ENCODE peak calls at places on chromosomes 6 and 20, in four cellular contexts. C is tibial nerve, X is dorsolateral prefrontal cortex, R is upper lobe of right lung. B is an unnamed sample.

GRCh38 chr6:45661667-45662066 is 283.9 kb upstream of the SUPT3H start:
- DNase-seq in X (no peak), C (no peak), R (no peak), B (no peak)

GRCh38 chr6:22788038-22788437 is 218.7 kb downstream of the HDGFL1 start:
- DNase-seq in R (no peak), C (no peak), X (no peak), B (no peak)

GRCh38 chr6:112660626-112661025 is 313.5 kb downstream of the RFPL4B start:
- DNase-seq in X (no peak), R (no peak), C (no peak), B (no peak)

GRCh38 chr6:69164564-69165252 is 529.6 kb downstream of the ADGRB3 start:
- DNase-seq in R (no peak), X (no peak), C (no peak), B (no peak)

GRCh38 chr6:136754820-136755219 is 37.5 kb downstream of the MAP3K5 start:
- DNase-seq in R (no peak), C (no peak), X (no peak), B (no peak)

GRCh38 chr6:52603000-52603795 is 26.3 kb upstream of the TRAM2 start:
- DNase-seq in C (no peak), R (no peak), X (no peak), B (no peak)

GRCh38 chr20:33229843-33230242 is 6.0 kb upstream of the BPIFA1 start:
- DNase-seq in R (no peak), C (no peak), X (no peak), B (no peak)

GRCh38 chr6:71238351-71238750 is 50.3 kb upstream of the OGFRL1 start:
- DNase-seq in X (no peak), C (no peak), R (no peak), B (no peak)

GRCh38 chr6:140871911-140872310 is 1260.8 kb upstream of the GJE1 start:
- DNase-seq in R (no peak), X (no peak), C (no peak), B (no peak)

GRCh38 chr20:21361266-21361665 is 36.1 kb downstream of the NKX2-4 start:
- DNase-seq in R (no peak), C (no peak), X (no peak), B (no peak)

GRCh38 chr6:53795702-53796450 is 1.1 kb downstream of the LRRC1 start:
- DNase-seq in C (no peak), X (peak), R (peak), B (no peak)

GRCh38 chr20:57335392-57335791 is 5.8 kb downstream of the SPO11 start:
- DNase-seq in C (no peak), R (no peak), X (no peak), B (no peak)

GRCh38 chr6:32213649-32214048 is 10.2 kb downstream of the NOTCH4 start:
- DNase-seq in C (no peak), R (no peak), X (no peak), B (no peak)

GRCh38 chr6:143128346-143129015 is 67.8 kb downstream of the AIG1 start:
- DNase-seq in X (no peak), C (no peak), R (no peak), B (no peak)
- H3K27ac ChIP-seq in X (no peak), C (no peak), R (no peak), B (no peak)

DNA sequence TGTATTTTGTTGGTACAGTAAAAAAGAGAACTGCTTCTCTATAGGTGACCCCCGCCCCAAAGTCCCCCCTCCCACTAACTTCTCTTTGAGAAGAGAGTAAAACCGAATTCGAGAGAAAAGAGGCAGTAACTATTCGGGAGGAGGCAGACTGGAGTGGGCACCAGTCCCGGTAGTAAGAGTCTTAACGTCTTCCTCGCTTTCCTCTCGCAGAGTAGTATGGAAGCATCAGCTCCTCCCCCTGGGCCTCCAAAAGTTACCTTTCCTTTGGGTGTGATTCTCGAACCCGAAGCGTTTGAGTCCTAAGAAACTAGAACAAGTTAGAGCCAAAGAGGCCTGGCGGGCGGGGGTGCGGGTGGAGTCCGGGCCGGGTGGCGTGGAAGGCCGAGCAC is 425 bp upstream of the DSE start:
- DNase-seq in R (no peak), X (no peak), C (no peak), B (no peak)
- H3K27ac ChIP-seq in R (peak), X (peak), C (peak), B (peak)

DNA sequence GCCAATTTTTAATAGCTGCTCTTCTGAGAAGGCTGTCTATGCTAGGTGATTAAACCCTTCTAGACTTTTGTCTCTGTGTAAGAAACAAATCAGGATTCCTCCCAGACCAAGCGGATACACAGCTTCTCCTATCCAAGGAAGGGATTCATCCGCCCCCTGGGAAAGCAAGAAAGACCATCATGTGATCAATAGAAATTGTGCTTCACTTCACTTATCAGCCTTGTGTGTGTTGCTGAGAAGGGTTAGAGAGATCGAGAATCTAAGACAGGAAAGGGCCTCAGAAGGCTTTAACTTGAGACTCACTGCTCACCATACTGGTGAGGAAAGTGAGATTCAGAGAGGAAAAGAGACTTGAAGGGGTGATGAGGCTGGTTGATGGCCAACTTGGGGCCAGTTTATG is 1.5 kb downstream of the ABCC10 start:
- DNase-seq in C (no peak), X (no peak), R (no peak), B (no peak)
- H3K27ac ChIP-seq in C (peak), X (no peak), R (no peak), B (no peak)

DNA sequence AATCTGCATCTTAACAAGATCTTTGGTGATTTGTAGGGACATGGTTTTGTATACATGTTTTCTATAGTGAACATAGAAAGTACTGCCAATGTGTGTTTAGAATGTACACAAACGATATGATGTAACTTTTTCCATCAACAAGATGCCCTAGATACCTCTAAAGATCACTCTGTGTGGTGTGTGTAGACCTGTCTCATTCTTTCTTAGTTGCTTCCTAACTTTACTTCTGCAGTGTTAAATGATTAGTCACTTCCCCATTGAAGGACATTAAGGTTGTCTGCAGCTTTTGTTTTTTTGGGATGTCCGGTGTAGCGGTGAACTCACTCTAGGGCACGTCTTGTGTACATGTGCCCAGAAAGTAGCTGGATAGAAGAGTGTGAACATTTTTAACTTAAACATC is 35.9 kb downstream of the CDYL start:
- DNase-seq in C (no peak), R (no peak), X (no peak), B (no peak)
- H3K27ac ChIP-seq in C (no peak), R (no peak), X (no peak), B (no peak)

GRCh38 chr20:11716239-11716944 is 201.3 kb upstream of the BTBD3 start:
- DNase-seq in R (no peak), X (no peak), C (no peak), B (no peak)
- H3K27ac ChIP-seq in R (no peak), X (peak), C (no peak), B (no peak)

GRCh38 chr6:17728551-17729222 is 22.0 kb upstream of the NUP153 start:
- DNase-seq in R (no peak), C (no peak), X (no peak), B (no peak)
- H3K27ac ChIP-seq in R (no peak), C (no peak), X (no peak), B (no peak)

GRCh38 chr6:3162565-3163247 is 5.4 kb upstream of the TUBB2A start:
- DNase-seq in R (peak), C (peak), X (peak), B (peak)

GRCh38 chr6:3157151-3157933 is at the start of gene TUBB2A:
- DNase-seq in X (peak), C (peak), R (peak), B (peak)

GRCh38 chr6:3162067-3162497 is 4.7 kb upstream of the TUBB2A start:
- DNase-seq in C (no peak), X (no peak), R (no peak), B (no peak)

GRCh38 chr6:3163248-3163594 is 5.9 kb upstream of the TUBB2A start:
- DNase-seq in C (no peak), X (no peak), R (no peak), B (no peak)

DNA sequence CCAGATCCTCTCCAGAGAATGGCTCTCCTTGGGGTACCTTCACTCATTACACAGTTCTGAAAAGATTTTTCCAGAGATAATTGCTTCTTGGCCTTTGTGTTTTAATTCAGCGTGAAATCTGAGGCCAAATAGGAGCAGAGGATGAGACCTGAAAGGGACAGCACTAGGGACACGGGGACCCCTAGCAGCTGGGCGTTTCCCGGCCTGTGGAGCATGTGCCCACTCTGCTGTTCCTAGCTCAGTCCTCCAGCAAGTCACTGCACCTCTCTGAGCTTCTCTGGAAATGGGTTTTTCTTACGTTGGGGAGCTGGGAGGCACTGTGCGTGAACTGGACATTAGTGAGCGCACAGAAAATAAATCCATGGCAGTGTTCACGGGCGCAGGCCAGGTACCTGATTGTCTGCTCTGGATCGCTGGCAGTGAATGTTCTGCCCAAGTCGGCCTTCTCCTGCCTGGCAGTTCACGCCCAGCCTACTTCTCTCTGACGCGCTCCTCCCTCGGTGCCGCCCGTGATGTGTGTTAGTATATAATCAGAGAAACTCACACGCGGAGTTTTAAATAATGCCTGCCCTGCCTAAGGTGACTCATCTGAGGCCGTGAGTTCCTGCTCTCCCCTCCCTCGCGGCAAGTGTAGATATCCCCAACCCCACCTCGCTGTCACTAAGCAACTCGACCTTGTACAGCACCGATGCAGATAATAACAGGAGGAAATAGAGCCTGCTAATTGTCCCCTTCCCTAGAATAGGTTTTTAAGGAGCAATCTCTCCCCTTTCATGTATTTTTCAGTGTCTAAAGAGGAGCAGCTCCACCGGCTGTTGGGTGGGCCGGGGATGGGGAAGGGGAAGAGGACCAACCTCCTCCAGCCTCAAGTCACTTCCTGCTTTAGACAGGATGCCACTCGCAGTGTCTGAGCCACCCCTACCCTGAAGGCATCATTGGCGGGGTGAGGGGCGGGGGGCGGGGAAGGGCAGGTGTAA is 2.7 kb upstream of the TUBB2A start:
- DNase-seq in X (peak), R (no peak), C (no peak), B (no peak)
- H3K27ac ChIP-seq in X (peak), R (no peak), C (peak), B (no peak)

GRCh38 chr6:157535354-157536217 is 154.6 kb downstream of the ZDHHC14 start:
- DNase-seq in C (no peak), X (no peak), R (no peak), B (no peak)

GRCh38 chr6:157533397-157533814 is 152.4 kb downstream of the ZDHHC14 start:
- DNase-seq in R (no peak), X (no peak), C (no peak), B (no peak)

GRCh38 chr6:157534134-157534871 is 153.3 kb downstream of the ZDHHC14 start:
- DNase-seq in C (no peak), X (no peak), R (no peak), B (no peak)

GRCh38 chr6:157536218-157536534 is 155.2 kb downstream of the ZDHHC14 start:
- DNase-seq in X (no peak), C (no peak), R (no peak), B (no peak)

DNA sequence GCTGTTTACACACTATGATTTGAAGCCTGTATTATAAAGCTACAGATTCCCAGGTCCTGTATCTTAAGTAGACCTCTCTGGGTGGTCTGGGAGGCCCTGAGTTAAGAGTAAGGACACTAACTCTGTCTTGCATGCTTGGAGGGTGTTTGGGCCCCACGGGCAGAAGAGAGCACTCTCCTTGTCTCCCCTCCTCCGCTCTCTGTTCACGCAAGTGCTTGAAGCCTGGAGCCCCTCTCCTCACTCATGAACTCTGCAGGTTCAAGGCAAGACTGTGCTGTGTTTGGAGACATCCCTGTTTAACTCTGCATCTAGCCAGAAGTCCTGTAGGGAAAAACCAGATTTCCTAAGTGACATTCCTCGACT is 154.0 kb downstream of the ZDHHC14 start:
- DNase-seq in R (no peak), X (no peak), C (no peak), B (no peak)
- H3K27ac ChIP-seq in R (no peak), X (no peak), C (peak), B (no peak)

DNA sequence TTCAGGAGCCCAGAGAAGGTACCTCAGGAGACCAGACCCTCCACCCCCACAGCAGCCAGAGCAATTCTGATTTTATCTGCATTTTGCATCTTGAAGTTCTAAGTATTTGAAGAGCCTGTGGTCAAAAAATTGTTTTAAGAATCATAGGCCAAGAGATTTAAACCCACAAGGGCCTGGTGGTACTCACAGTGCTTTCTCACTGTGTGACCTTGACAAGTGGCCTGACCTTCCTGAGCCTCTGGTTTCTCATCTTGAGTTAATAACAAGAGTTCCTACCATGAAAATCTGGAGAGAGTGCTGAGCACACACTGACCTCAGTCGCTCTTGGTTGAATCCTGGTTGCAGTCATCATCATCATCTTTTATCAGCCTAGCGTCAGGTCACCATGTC is 45.4 kb upstream of the ID1 start:
- DNase-seq in C (no peak), X (no peak), R (no peak), B (no peak)
- H3K27ac ChIP-seq in C (peak), X (no peak), R (no peak), B (no peak)

GRCh38 chr20:16556299-16556698 is 16.9 kb downstream of the KIF16B start:
- DNase-seq in R (no peak), X (no peak), C (no peak), B (no peak)
- H3K27ac ChIP-seq in R (no peak), X (no peak), C (no peak), B (no peak)